ENCODE peak calls at places on chromosomes 7 and 10, in six cellular contexts. U, V, B, I, O and P are unnamed samples.

GRCh38 chr10:47079177-47079580 is 168.0 kb downstream of the PTPN20 start:
- DNase-seq in U (no peak), V (no peak), B (no peak), I (no peak), O (no peak), P (no peak)

GRCh38 chr7:15011289-15011688 is 108.7 kb upstream of the DGKB start:
- DNase-seq in U (no peak), V (no peak), B (no peak), I (no peak), O (no peak), P (no peak)

GRCh38 chr7:85573849-85574248 is 387.0 kb upstream of the SEMA3D start:
- DNase-seq in U (no peak), V (no peak), B (no peak), I (no peak), O (no peak), P (no peak)

GRCh38 chr7:3107228-3107763 is 63.6 kb upstream of the CARD11 start:
- DNase-seq in U (peak), V (no peak), B (no peak), I (no peak), O (no peak), P (no peak)

GRCh38 chr10:31683682-31684081 is 244.9 kb downstream of the ARHGAP12 start:
- DNase-seq in U (no peak), V (no peak), B (no peak), I (no peak), O (no peak), P (no peak)

GRCh38 chr7:115014794-115015193 is 92.9 kb downstream of the MDFIC start:
- DNase-seq in U (no peak), V (no peak), B (no peak), I (no peak), O (no peak), P (no peak)

GRCh38 chr10:122303271-122304053 is 32.4 kb downstream of the BTBD16 start:
- DNase-seq in U (no peak), V (no peak), B (no peak), I (no peak), O (no peak), P (no peak)

GRCh38 chr7:91351374-91351773 is 87.1 kb downstream of the FZD1 start:
- DNase-seq in U (no peak), V (no peak), B (no peak), I (no peak), O (no peak), P (no peak)

GRCh38 chr10:33326897-33327296 is 7.6 kb downstream of the NRP1 start:
- DNase-seq in U (no peak), V (no peak), B (no peak), I (no peak), O (no peak), P (peak)

GRCh38 chr7:36658603-36659516 is 65.4 kb downstream of the AOAH start:
- DNase-seq in U (no peak), V (no peak), B (peak), I (no peak), O (no peak), P (peak)

GRCh38 chr10:44786451-44786850 is 124.7 kb upstream of the TMEM72 start:
- DNase-seq in U (no peak), V (no peak), B (no peak), I (no peak), O (no peak), P (peak)

GRCh38 chr10:11191673-11192072 is 174.0 kb downstream of the CELF2 start:
- DNase-seq in U (no peak), V (no peak), B (no peak), I (no peak), O (no peak), P (no peak)

GRCh38 chr7:86282014-86282682 is 361.6 kb upstream of the GRM3 start:
- DNase-seq in U (peak), V (peak), B (no peak), I (peak), O (no peak), P (no peak)

GRCh38 chr10:113259841-113260240 is 293.0 kb upstream of the HABP2 start:
- DNase-seq in U (no peak), V (no peak), B (peak), I (no peak), O (no peak), P (no peak)

GRCh38 chr7:25189197-25189596 is 39.1 kb downstream of the NPVF start:
- DNase-seq in U (no peak), V (no peak), B (no peak), I (no peak), O (no peak), P (no peak)

GRCh38 chr7:36440880-36441279 is 51.2 kb downstream of the ANLN start:
- DNase-seq in U (no peak), V (no peak), B (no peak), I (no peak), O (no peak), P (peak)

GRCh38 chr7:105336009-105336408 is 52.7 kb downstream of the SRPK2 start:
- DNase-seq in U (no peak), V (no peak), B (no peak), I (no peak), O (no peak), P (peak)

GRCh38 chr7:17928055-17928454 is 12.2 kb downstream of the SNX13 start:
- DNase-seq in U (no peak), V (no peak), B (no peak), I (no peak), O (no peak), P (no peak)

DNA sequence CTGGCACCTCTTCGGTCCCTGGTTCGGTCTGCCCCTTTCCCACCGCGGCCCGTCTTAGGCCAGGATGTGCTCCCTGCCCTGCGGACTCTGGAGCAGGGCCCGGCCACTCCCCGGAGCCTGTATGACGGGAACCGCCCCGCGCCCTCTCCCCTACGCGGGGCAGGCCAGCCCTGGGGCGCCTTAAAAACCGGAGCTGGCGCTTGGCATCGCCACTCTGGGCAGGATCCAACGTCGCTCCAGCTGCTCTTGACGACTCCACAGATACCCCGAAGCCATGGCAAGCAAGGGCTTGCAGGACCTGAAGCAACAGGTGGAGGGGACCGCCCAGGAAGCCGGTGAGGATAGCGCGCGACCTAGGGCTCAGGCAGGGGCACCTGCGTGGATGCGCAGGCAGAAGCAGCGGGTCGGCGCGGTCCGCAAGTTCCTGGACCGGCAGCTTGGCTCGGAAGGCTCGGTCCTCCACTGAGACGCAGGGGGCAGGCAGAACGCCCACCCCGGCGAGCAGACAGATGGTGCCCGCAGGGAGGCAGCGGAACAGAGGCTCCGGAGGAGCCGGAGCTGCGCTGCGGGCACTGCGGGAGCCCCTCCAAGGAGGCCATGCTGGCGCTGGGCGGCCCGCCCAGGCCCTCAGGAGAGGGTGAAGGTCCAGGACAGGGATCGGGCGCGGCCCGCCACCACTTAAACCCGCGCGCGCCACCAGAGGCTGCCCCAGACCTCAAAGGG is at the start of gene ADIRF:
- DNase-seq in U (no peak), V (peak), B (no peak), I (peak), O (peak), P (no peak)
- TF ChIP-seq CTCF in U (no peak), V (no peak), B (no peak), I (no peak), O (no peak), P (no peak)

GRCh38 chr10:35089641-35090161 is 440 bp downstream of the CUL2 start:
- DNase-seq in U (no peak), V (no peak), B (no peak), I (no peak), O (no peak), P (peak)

GRCh38 chr10:35090162-35090954 is at the start of gene CUL2:
- DNase-seq in U (peak), V (peak), B (peak), I (peak), O (peak), P (peak)

GRCh38 chr10:35091994-35092393 is 1.9 kb upstream of the CUL2 start:
- DNase-seq in U (no peak), V (no peak), B (no peak), I (no peak), O (no peak), P (no peak)

GRCh38 chr10:35096312-35096711 is 6.2 kb upstream of the CUL2 start:
- DNase-seq in U (no peak), V (no peak), B (no peak), I (no peak), O (no peak), P (no peak)

DNA sequence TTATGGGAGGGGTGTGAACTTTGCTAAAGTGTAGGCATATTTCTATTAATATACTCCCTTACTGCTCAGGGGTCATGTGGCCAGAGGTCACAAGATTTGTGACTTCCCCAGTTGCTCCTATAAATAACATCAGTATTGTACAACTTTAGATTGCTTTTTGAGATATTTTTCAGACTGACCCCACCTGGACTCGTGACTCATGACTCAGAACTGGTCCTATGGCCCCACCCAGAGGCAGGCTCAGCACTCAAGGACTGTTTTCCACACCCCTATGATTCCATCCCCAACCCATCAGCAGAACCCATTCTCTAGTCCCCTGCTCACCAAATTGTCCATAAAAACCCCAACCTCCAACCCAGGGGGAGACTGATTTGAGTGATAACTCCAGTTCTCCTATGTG is 2.7 kb upstream of the CUL2 start:
- DNase-seq in U (no peak), V (no peak), B (no peak), I (peak), O (no peak), P (no peak)
- TF ChIP-seq CTCF in U (no peak), V (no peak), B (no peak), I (no peak), O (no peak), P (no peak)

GRCh38 chr10:69527961-69528360 is 45.3 kb downstream of the NEUROG3 start:
- DNase-seq in U (no peak), V (no peak), B (no peak), I (no peak), O (no peak), P (no peak)
- TF ChIP-seq CTCF in U (no peak), V (no peak), B (no peak), I (no peak), O (no peak), P (no peak)

DNA sequence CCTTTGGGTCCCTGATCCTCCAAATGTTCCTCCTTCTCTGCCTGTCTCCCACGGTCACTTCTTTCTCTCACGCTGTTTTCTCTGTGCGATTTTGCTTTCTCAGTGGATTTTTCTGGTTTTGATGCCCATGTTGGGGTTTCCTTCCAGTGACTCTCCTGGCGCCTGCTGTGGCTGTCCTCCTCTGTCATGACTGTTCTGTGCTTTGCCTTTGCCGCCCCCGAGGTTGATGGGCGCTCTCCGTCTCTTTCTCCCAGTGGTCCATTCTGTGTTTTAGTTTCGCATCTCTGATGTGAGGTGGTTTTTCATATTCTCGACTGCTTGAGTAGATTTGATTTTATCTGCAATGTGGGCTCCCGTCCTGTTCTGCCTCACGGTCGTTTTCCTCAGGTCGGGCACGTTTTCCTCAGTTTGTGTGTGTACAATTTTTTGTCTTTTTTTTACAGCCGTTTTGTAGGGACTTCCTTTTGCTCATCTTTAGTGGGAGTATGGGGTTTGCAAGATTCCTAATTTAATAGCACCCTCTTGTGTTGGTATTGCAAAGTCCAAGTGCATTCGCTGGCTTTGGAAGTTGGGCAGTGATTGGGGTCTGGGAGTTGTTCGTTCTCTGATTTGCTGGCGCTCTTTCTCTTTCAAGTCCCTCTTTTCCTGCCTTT is 100.0 kb downstream of the INPP5A start:
- DNase-seq in U (no peak), V (no peak), B (peak), I (no peak), O (peak), P (peak)
- TF ChIP-seq CTCF in U (peak), V (peak), B (peak), I (peak), O (peak), P (peak)

GRCh38 chr7:44238116-44238695 is 37.4 kb downstream of the YKT6 start:
- DNase-seq in U (no peak), V (no peak), B (no peak), I (no peak), O (no peak), P (no peak)

GRCh38 chr7:44235582-44236332 is 35.0 kb downstream of the YKT6 start:
- DNase-seq in U (no peak), V (no peak), B (no peak), I (no peak), O (no peak), P (no peak)

GRCh38 chr7:44235066-44235465 is 34.3 kb downstream of the YKT6 start:
- DNase-seq in U (no peak), V (no peak), B (no peak), I (no peak), O (no peak), P (no peak)

GRCh38 chr7:44237696-44238095 is 36.9 kb downstream of the YKT6 start:
- DNase-seq in U (no peak), V (no peak), B (no peak), I (no peak), O (no peak), P (no peak)

DNA sequence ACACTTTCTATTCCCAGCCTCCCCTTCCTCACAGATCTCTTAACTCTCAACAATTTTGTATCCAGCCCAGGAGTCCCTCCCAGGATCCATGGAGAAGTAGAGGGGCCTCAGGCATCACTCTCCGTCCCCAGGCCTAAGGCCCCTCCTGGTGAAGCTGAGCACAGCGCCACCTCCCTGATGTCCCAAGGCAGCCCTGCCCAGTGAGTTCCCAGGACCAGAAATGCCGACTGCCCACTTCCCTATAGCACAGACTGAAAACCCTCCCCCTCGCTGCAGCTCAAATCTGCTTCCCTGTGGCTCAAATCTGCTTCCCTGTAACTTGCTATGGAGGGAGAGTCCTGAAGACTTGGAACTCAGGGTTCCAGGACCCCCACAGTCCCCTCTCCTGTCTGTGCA is 35.6 kb downstream of the YKT6 start:
- DNase-seq in U (no peak), V (no peak), B (no peak), I (no peak), O (no peak), P (no peak)
- TF ChIP-seq CTCF in U (no peak), V (no peak), B (no peak), I (no peak), O (no peak), P (no peak)

GRCh38 chr10:20855398-20856038 is 41.6 kb downstream of the NEBL start:
- DNase-seq in U (no peak), V (no peak), B (no peak), I (no peak), O (no peak), P (peak)
- TF ChIP-seq CTCF in U (peak), V (peak), B (peak), I (peak), O (peak), P (peak)

GRCh38 chr7:30159698-30160143 is 24.9 kb downstream of the MTURN start:
- DNase-seq in U (no peak), V (no peak), B (peak), I (peak), O (no peak), P (peak)
- TF ChIP-seq CTCF in U (no peak), V (no peak), B (no peak), I (no peak), O (peak), P (peak)

DNA sequence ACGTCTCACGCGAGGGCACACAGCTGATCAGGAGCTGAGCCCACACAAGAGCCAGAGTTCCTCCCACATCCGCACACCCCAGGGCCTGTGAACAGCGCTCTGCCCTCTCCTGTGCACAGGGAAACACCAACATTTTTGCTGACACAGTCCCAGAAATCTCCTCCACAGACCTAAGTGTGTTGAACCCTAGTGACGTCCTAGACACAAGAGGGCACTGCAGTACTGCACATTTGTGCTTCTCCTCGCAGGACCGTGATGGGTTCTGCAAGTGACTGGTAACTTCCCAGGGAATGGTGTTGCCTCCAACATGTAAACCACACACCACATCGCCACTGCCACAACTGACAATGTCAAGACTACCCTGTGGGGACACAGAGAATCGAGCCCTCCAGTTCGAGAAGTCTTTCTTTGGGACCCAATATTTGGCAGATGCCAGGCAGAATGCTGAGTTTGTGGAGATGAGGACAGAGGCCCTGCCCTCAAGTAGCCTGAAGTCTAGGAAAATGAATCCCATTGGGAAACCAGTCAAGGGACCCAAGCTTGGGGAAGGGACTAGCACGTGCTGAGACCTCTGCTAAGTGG is 170.3 kb downstream of the PAXIP1 start:
- DNase-seq in U (no peak), V (no peak), B (peak), I (no peak), O (no peak), P (peak)
- TF ChIP-seq CTCF in U (no peak), V (no peak), B (no peak), I (no peak), O (no peak), P (peak)

DNA sequence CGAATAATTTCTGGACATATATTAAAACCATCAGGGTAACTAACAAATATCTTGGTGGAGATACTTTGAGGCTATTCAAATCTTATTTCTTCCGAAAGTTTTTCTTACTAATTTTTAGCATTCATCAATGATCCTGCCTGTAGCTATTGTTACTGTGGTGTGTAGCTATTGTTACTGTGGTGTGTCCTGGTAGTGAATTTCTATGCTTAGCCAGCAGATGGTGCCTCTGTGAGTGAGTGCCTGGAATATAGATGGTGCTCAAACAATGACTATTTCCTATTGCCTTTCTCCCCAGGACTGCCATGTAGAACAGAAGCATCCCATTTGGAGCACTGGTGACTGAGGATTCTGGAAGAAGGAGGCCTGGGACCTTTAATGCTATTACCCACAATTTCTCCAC is 245.7 kb downstream of the CCSER2 start:
- DNase-seq in U (no peak), V (no peak), B (no peak), I (no peak), O (no peak), P (no peak)
- TF ChIP-seq CTCF in U (no peak), V (no peak), B (no peak), I (no peak), O (no peak), P (no peak)